ENCODE peak calls at places on chromosomes 3 and 15, in four cellular contexts. One of them, this sample, is unnamed.

GRCh38 chr3:147377412-147378185 is 28.7 kb downstream of the ZIC4 start:
- DNase-seq in K562: no peak
- DNase-seq in HepG2: no peak
- DNase-seq in GM12878: no peak
- DNase-seq in this sample: no peak

GRCh38 chr15:86743283-86743903 is 663.7 kb downstream of the AGBL1 start:
- DNase-seq in K562: no peak
- DNase-seq in HepG2: peak; percentile 1
- DNase-seq in GM12878: no peak
- DNase-seq in this sample: peak; percentile 68

GRCh38 chr3:18208856-18209255 is 216.3 kb downstream of the SATB1 start:
- DNase-seq in K562: no peak
- DNase-seq in HepG2: no peak
- DNase-seq in GM12878: no peak
- DNase-seq in this sample: no peak

GRCh38 chr3:188664795-188665194 is 507.0 kb upstream of the TPRG1 start:
- DNase-seq in K562: no peak
- DNase-seq in HepG2: peak; percentile 32
- DNase-seq in GM12878: no peak
- DNase-seq in this sample: no peak

GRCh38 chr3:52053307-52054304 is 2.8 kb downstream of the DUSP7 start:
- DNase-seq in K562: peak; percentile 33
- DNase-seq in HepG2: no peak
- DNase-seq in GM12878: peak; percentile 45
- DNase-seq in this sample: no peak

GRCh38 chr3:124079912-124080276 is 88.0 kb upstream of the ROPN1 start:
- DNase-seq in K562: no peak
- DNase-seq in HepG2: no peak
- DNase-seq in GM12878: no peak
- DNase-seq in this sample: no peak

GRCh38 chr3:69370156-69370944 is 15.5 kb downstream of the FRMD4B start:
- DNase-seq in K562: no peak
- DNase-seq in HepG2: no peak
- DNase-seq in GM12878: no peak
- DNase-seq in this sample: no peak

GRCh38 chr15:48962662-48963523 is 826 bp downstream of the SHC4 start:
- DNase-seq in K562: no peak
- DNase-seq in HepG2: no peak
- DNase-seq in GM12878: no peak
- DNase-seq in this sample: no peak

GRCh38 chr15:43255376-43255775 is 11.4 kb downstream of the TGM5 start:
- DNase-seq in K562: no peak
- DNase-seq in HepG2: no peak
- DNase-seq in GM12878: no peak
- DNase-seq in this sample: no peak

GRCh38 chr15:74433592-74434259 is at the start of gene SEMA7A:
- DNase-seq in K562: peak; percentile 97
- DNase-seq in HepG2: peak; percentile 64
- DNase-seq in GM12878: peak; percentile 57
- DNase-seq in this sample: peak; percentile 32

GRCh38 chr15:50134524-50135024 is 15.5 kb upstream of the ATP8B4 start:
- DNase-seq in K562: peak; percentile 18
- DNase-seq in HepG2: no peak
- DNase-seq in GM12878: no peak
- DNase-seq in this sample: peak; percentile 80

GRCh38 chr3:156488771-156489170 is 66.1 kb downstream of the SSR3 start:
- DNase-seq in K562: peak; percentile 47
- DNase-seq in HepG2: no peak
- DNase-seq in GM12878: no peak
- DNase-seq in this sample: no peak

GRCh38 chr3:143726727-143727126 is 121.5 kb downstream of the SLC9A9 start:
- DNase-seq in K562: no peak
- DNase-seq in HepG2: no peak
- DNase-seq in GM12878: no peak
- DNase-seq in this sample: no peak

GRCh38 chr3:11642455-11643162 is 1.1 kb downstream of the VGLL4 start:
- DNase-seq in K562: peak; percentile 76
- DNase-seq in HepG2: peak; percentile 70
- DNase-seq in GM12878: peak; percentile 73
- DNase-seq in this sample: peak; percentile 73

GRCh38 chr15:95574053-95574452 is 756.4 kb upstream of the NR2F2 start:
- DNase-seq in K562: no peak
- DNase-seq in HepG2: no peak
- DNase-seq in GM12878: no peak
- DNase-seq in this sample: no peak

GRCh38 chr3:139481116-139481515 is 4.8 kb upstream of the RBP2 start:
- DNase-seq in K562: no peak
- DNase-seq in HepG2: no peak
- DNase-seq in GM12878: no peak
- DNase-seq in this sample: no peak

GRCh38 chr3:101414121-101414520 is 93.7 kb upstream of the IMPG2 start:
- DNase-seq in K562: no peak
- DNase-seq in HepG2: no peak
- DNase-seq in GM12878: no peak
- DNase-seq in this sample: no peak

GRCh38 chr15:92531406-92531805 is 124.2 kb downstream of the FAM174B start:
- DNase-seq in K562: no peak
- DNase-seq in HepG2: no peak
- DNase-seq in GM12878: no peak
- DNase-seq in this sample: no peak

GRCh38 chr3:17039579-17039978 is 154.8 kb downstream of the PLCL2 start:
- DNase-seq in K562: no peak
- DNase-seq in HepG2: no peak
- DNase-seq in GM12878: no peak
- DNase-seq in this sample: peak; percentile 84

GRCh38 chr3:141878326-141878725 is 1.9 kb downstream of the ATP1B3 start:
- DNase-seq in K562: no peak
- DNase-seq in HepG2: no peak
- DNase-seq in GM12878: no peak
- DNase-seq in this sample: no peak

GRCh38 chr3:15271785-15272381 is 60.5 kb downstream of the SH3BP5 start:
- DNase-seq in K562: no peak
- DNase-seq in HepG2: no peak
- DNase-seq in GM12878: peak; percentile 90
- DNase-seq in this sample: no peak

GRCh38 chr15:35912196-35912595 is 366.2 kb upstream of the DPH6 start:
- DNase-seq in K562: no peak
- DNase-seq in HepG2: no peak
- DNase-seq in GM12878: no peak
- DNase-seq in this sample: no peak

GRCh38 chr3:100032262-100032661 is 82.0 kb downstream of the FILIP1L start:
- DNase-seq in K562: no peak
- DNase-seq in HepG2: no peak
- DNase-seq in GM12878: no peak
- DNase-seq in this sample: no peak

GRCh38 chr3:40381904-40382616 is 4.9 kb upstream of the ENTPD3 start:
- DNase-seq in K562: no peak
- DNase-seq in HepG2: no peak
- DNase-seq in GM12878: no peak
- DNase-seq in this sample: no peak

GRCh38 chr3:127637971-127638370 is 9.0 kb downstream of the PODXL2 start:
- DNase-seq in K562: no peak
- DNase-seq in HepG2: no peak
- DNase-seq in GM12878: no peak
- DNase-seq in this sample: no peak

GRCh38 chr15:64209680-64210334 is 47.0 kb upstream of the PPIB start:
- DNase-seq in K562: no peak
- DNase-seq in HepG2: peak; percentile 32
- DNase-seq in GM12878: peak; percentile 9
- DNase-seq in this sample: peak; percentile 33

GRCh38 chr3:94234177-94234788 is 171.4 kb downstream of the NSUN3 start:
- DNase-seq in K562: peak; percentile 12
- DNase-seq in HepG2: peak; percentile 16
- DNase-seq in GM12878: no peak
- DNase-seq in this sample: peak; percentile 60

GRCh38 chr3:38247366-38248035 is 18.1 kb upstream of the SLC22A13 start:
- DNase-seq in K562: no peak
- DNase-seq in HepG2: peak; percentile 6
- DNase-seq in GM12878: no peak
- DNase-seq in this sample: peak; percentile 50

GRCh38 chr3:16821053-16821452 is 63.7 kb upstream of the PLCL2 start:
- DNase-seq in K562: no peak
- DNase-seq in HepG2: no peak
- DNase-seq in GM12878: no peak
- DNase-seq in this sample: no peak

GRCh38 chr3:16205156-16205870 is 30.8 kb downstream of the GALNT15 start:
- DNase-seq in K562: no peak
- DNase-seq in HepG2: no peak
- DNase-seq in GM12878: no peak
- DNase-seq in this sample: no peak

GRCh38 chr3:59660852-59661624 is 611.2 kb upstream of the CFAP20DC start:
- DNase-seq in K562: no peak
- DNase-seq in HepG2: no peak
- DNase-seq in GM12878: no peak
- DNase-seq in this sample: no peak

GRCh38 chr3:70808881-70809280 is 496.4 kb upstream of the MDFIC2 start:
- DNase-seq in K562: no peak
- DNase-seq in HepG2: no peak
- DNase-seq in GM12878: no peak
- DNase-seq in this sample: no peak

GRCh38 chr15:99253381-99254090 is 2.3 kb downstream of the LRRC28 start:
- DNase-seq in K562: no peak
- DNase-seq in HepG2: no peak
- DNase-seq in GM12878: no peak
- DNase-seq in this sample: no peak

GRCh38 chr3:49352286-49352685 is 5.9 kb downstream of the GPX1 start:
- DNase-seq in K562: no peak
- DNase-seq in HepG2: no peak
- DNase-seq in GM12878: no peak
- DNase-seq in this sample: no peak

GRCh38 chr3:138364356-138365252 is 16.2 kb downstream of the MRAS start:
- DNase-seq in K562: no peak
- DNase-seq in HepG2: no peak
- DNase-seq in GM12878: no peak
- DNase-seq in this sample: no peak

GRCh38 chr15:83046558-83047127 is 20.4 kb downstream of the BTBD1 start:
- DNase-seq in K562: no peak
- DNase-seq in HepG2: no peak
- DNase-seq in GM12878: no peak
- DNase-seq in this sample: no peak

GRCh38 chr3:55690161-55690560 is 203.1 kb upstream of the WNT5A start:
- DNase-seq in K562: no peak
- DNase-seq in HepG2: no peak
- DNase-seq in GM12878: no peak
- DNase-seq in this sample: no peak

GRCh38 chr3:71956716-71957115 is 171.8 kb upstream of the PROK2 start:
- DNase-seq in K562: peak; percentile 9
- DNase-seq in HepG2: no peak
- DNase-seq in GM12878: no peak
- DNase-seq in this sample: no peak

GRCh38 chr3:111668912-111669488 is 73.9 kb upstream of the ZBED2 start:
- DNase-seq in K562: peak; percentile 12
- DNase-seq in HepG2: peak; percentile 50
- DNase-seq in GM12878: no peak
- DNase-seq in this sample: peak; percentile 55
- TF ChIP-seq POLR2AphosphoS2 in K562: no peak
- TF ChIP-seq POLR2AphosphoS2 in HepG2: no peak
- TF ChIP-seq POLR2AphosphoS2 in GM12878: no peak
- TF ChIP-seq POLR2AphosphoS2 in this sample: no peak

GRCh38 chr15:101001796-101002195 is 82.6 kb downstream of the LRRK1 start:
- DNase-seq in K562: no peak
- DNase-seq in HepG2: no peak
- DNase-seq in GM12878: no peak
- DNase-seq in this sample: no peak
- TF ChIP-seq ESRRA in K562: no peak
- TF ChIP-seq ESRRA in HepG2: no peak
- TF ChIP-seq ESRRA in GM12878: no peak
- TF ChIP-seq ESRRA in this sample: no peak

GRCh38 chr15:101189708-101190107 is 62.1 kb downstream of the CHSY1 start:
- DNase-seq in K562: no peak
- DNase-seq in HepG2: no peak
- DNase-seq in GM12878: no peak
- DNase-seq in this sample: no peak
- TF ChIP-seq POLR2AphosphoS2 in K562: no peak
- TF ChIP-seq POLR2AphosphoS2 in HepG2: no peak
- TF ChIP-seq POLR2AphosphoS2 in GM12878: no peak
- TF ChIP-seq POLR2AphosphoS2 in this sample: no peak

DNA sequence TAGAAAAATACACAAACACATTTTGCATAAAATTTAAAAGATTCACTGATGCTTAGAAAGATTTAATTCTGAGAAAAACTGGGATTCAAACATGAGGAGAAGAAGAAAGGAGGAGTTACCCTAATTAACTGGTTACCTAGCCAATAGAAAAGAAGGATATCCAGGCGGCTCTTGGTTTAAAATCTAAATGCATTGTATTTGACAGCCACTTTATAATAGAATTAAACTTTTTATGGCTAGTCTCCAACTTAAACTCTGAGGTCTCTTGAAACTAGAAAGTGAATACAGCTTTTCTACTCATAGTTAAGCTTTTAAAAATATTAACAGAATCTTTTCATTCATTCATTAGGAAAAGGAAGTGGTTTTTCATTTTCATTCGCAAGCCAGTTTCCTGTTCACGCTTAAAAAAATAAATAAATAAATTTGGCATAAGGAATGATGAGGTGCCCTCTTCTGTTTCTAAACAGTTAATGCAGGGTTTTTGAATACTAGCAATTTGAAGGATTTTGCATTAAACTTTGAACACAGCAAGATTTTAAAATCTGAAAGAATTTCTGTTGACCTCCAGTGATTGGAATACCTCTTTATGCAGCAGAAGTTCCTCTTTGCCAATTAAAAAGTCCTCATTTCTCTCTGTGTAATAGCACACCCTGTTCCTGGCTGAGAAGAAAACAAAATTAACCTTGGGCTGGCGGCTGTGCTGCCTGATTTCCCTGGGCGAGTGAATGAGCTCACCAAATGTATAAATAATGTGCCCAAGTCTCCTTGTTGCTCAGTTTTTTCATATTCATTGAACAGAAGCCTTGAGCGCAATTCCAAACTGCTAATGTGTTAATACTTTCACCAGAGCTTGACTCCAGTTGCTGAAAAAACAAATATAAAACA is 105.1 kb downstream of the ZMAT3 start:
- DNase-seq in K562: peak; percentile 11
- DNase-seq in HepG2: peak; percentile 3
- DNase-seq in GM12878: peak; percentile 32
- DNase-seq in this sample: peak; percentile 16
- TF ChIP-seq ESRRA in K562: no peak
- TF ChIP-seq ESRRA in HepG2: no peak
- TF ChIP-seq ESRRA in GM12878: no peak
- TF ChIP-seq ESRRA in this sample: no peak

DNA sequence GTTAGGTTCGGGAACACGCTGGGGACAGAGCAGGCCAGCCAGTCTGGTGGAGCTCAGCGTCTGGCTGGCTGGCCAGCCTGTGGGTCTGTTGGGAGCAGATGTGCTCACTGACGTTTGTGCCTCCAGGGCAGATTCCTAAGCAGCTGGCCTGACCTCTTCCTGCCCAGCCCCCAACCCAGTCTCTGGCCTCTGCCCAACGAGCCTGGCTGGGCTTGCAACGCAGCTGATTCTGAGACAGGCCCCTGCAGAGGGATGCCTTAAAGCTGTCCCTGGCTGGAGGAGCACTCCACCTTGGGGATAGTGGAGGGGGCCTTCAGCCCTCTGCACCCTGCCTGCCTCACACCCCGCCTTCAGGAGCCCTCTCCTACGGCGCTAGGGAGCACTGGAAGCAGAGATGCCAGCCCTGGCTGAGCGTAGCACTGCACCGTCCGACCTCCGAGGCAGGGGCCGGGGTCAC is 46.0 kb downstream of the KLF13 start:
- DNase-seq in K562: no peak
- DNase-seq in HepG2: no peak
- DNase-seq in GM12878: no peak
- DNase-seq in this sample: no peak
- TF ChIP-seq POLR2AphosphoS2 in K562: no peak
- TF ChIP-seq POLR2AphosphoS2 in HepG2: no peak
- TF ChIP-seq POLR2AphosphoS2 in GM12878: no peak
- TF ChIP-seq POLR2AphosphoS2 in this sample: no peak